ENCODE peak calls at places on chromosomes 11 and 22, in seven cellular contexts. I, E, B, F, S, T and O are unnamed samples.

GRCh38 chr22:35719212-35719869 is 1.7 kb downstream of the APOL5 start:
- DNase-seq in B (no peak), T (no peak), F (no peak), I (no peak), E (no peak), S (no peak), O (no peak)

GRCh38 chr11:134228625-134229024 is 4.2 kb downstream of the VPS26B start:
- DNase-seq in F (no peak), E (no peak), I (no peak), S (no peak), T (no peak), B (no peak), O (no peak)

GRCh38 chr11:117934526-117935307 is 5.5 kb upstream of the TMPRSS13 start:
- DNase-seq in B (no peak), I (no peak), T (no peak), S (no peak), E (no peak), F (no peak), O (no peak)

GRCh38 chr11:103436131-103436770 is 327.0 kb downstream of the DYNC2H1 start:
- DNase-seq in B (no peak), F (no peak), S (no peak), E (no peak), I (no peak), T (no peak), O (no peak)

GRCh38 chr11:80727315-80727714 is 1286.5 kb upstream of the TENM4 start:
- DNase-seq in T (peak), E (no peak), S (peak), I (no peak), B (no peak), F (no peak), O (peak)

GRCh38 chr11:1327064-1327460 is 17.6 kb upstream of the TOLLIP start:
- DNase-seq in F (no peak), S (no peak), T (no peak), I (no peak), E (no peak), B (no peak), O (no peak)

GRCh38 chr11:72782081-72782920 is 11.5 kb downstream of the STARD10 start:
- DNase-seq in I (no peak), F (no peak), S (no peak), E (no peak), T (peak), B (no peak), O (peak)

GRCh38 chr11:134741453-134742227 is 329.6 kb upstream of the B3GAT1 start:
- DNase-seq in S (peak), E (no peak), F (no peak), I (no peak), T (peak), B (no peak), O (no peak)

GRCh38 chr11:84901986-84902385 is 725.2 kb downstream of the DLG2 start:
- DNase-seq in S (no peak), T (no peak), B (no peak), I (no peak), E (no peak), F (no peak), O (no peak)

GRCh38 chr22:17086750-17087149 is 1.9 kb downstream of the IL17RA start:
- DNase-seq in E (no peak), S (no peak), B (no peak), T (no peak), F (no peak), I (no peak), O (no peak)